ENCODE peak calls at places on chromosomes 16 and 17, in five cellular contexts. U, S, E, M and V are unnamed samples.

GRCh38 chr17:17354560-17355357 is 51.6 kb downstream of the NT5M start:
- DNase-seq in U (peak), E (peak), M (peak), S (peak), V (peak)

GRCh38 chr17:57530026-57530425 is 215.1 kb downstream of the CCDC182 start:
- DNase-seq in E (no peak), U (no peak), S (no peak), M (no peak), V (no peak)

GRCh38 chr16:2879854-2880508 is 3.0 kb upstream of the FLYWCH2 start:
- DNase-seq in U (no peak), E (no peak), M (no peak), S (no peak), V (no peak)

GRCh38 chr16:20901441-20902112 is 1.0 kb downstream of the LYRM1 start:
- DNase-seq in U (no peak), S (peak), M (peak), E (no peak), V (no peak)

GRCh38 chr16:86319871-86320270 is 190.5 kb upstream of the FOXF1 start:
- DNase-seq in U (no peak), M (no peak), S (no peak), E (no peak), V (no peak)

GRCh38 chr16:22348296-22348695 is 26.1 kb downstream of the CDR2 start:
- DNase-seq in E (no peak), M (no peak), S (no peak), U (no peak), V (no peak)

GRCh38 chr16:48619547-48619946 is 9.6 kb upstream of the N4BP1 start:
- DNase-seq in E (no peak), S (no peak), U (no peak), M (no peak), V (no peak)

GRCh38 chr16:48904333-48904732 is 294.4 kb upstream of the N4BP1 start:
- DNase-seq in S (no peak), M (no peak), U (no peak), E (no peak), V (no peak)

GRCh38 chr17:69761767-69762321 is 313.2 kb upstream of the KCNJ16 start:
- DNase-seq in M (no peak), U (no peak), E (peak), S (peak), V (peak)

GRCh38 chr16:81864646-81865382 is 85.7 kb downstream of the PLCG2 start:
- DNase-seq in U (no peak), M (no peak), E (no peak), S (no peak), V (no peak)

GRCh38 chr17:3049705-3050295 is 13.6 kb downstream of the OR1D5 start:
- DNase-seq in M (no peak), S (no peak), E (no peak), U (no peak), V (no peak)

GRCh38 chr17:66941773-66942452 is 22.6 kb upstream of the CACNG4 start:
- DNase-seq in S (no peak), M (no peak), E (no peak), U (no peak), V (no peak)

GRCh38 chr17:34716291-34716690 is 136.9 kb downstream of the TMEM132E start:
- DNase-seq in M (no peak), U (no peak), S (no peak), E (no peak), V (no peak)

GRCh38 chr16:77213542-77214108 is 14.4 kb downstream of the SYCE1L start:
- DNase-seq in M (no peak), U (no peak), E (peak), S (peak), V (peak)

GRCh38 chr16:8958344-8958808 is 5.3 kb downstream of the USP7 start:
- DNase-seq in M (no peak), E (no peak), U (no peak), S (peak), V (no peak)

GRCh38 chr16:15973460-15973859 is 24.0 kb downstream of the ABCC1 start:
- DNase-seq in E (no peak), U (no peak), S (no peak), M (no peak), V (no peak)

GRCh38 chr16:73062640-73063283 is 14.8 kb upstream of the ZFHX3 start:
- DNase-seq in U (no peak), E (no peak), S (peak), M (no peak), V (no peak)

GRCh38 chr16:86509759-86510464 is 415 bp upstream of the FOXF1 start:
- DNase-seq in M (no peak), U (no peak), S (peak), E (peak), V (peak)

GRCh38 chr16:12027091-12027490 is 50.6 kb downstream of the SNX29 start:
- DNase-seq in S (no peak), M (no peak), E (no peak), U (no peak), V (no peak)

GRCh38 chr17:74677558-74678466 is 34.9 kb downstream of the CD300LF start:
- DNase-seq in E (no peak), S (no peak), M (no peak), U (no peak), V (no peak)

GRCh38 chr16:30778549-30779244 is 8.3 kb downstream of the ZNF629 start:
- DNase-seq in E (peak), M (no peak), U (no peak), S (no peak), V (no peak)

GRCh38 chr16:56985288-56985961 is 3.9 kb upstream of the NLRC5 start:
- DNase-seq in U (no peak), S (peak), E (peak), M (no peak), V (peak)

GRCh38 chr17:40315678-40316570 is 6.9 kb downstream of the RARA start:
- DNase-seq in M (no peak), U (no peak), S (no peak), E (no peak), V (no peak)

GRCh38 chr17:42519546-42520444 is 16.2 kb upstream of the NAGLU start:
- DNase-seq in S (peak), M (no peak), U (no peak), E (peak), V (peak)

GRCh38 chr17:4944163-4944553 is 4.1 kb downstream of the RNF167 start:
- DNase-seq in S (no peak), U (peak), E (no peak), M (no peak), V (no peak)

GRCh38 chr16:58402796-58403195 is 10.5 kb downstream of the GINS3 start:
- DNase-seq in M (no peak), S (no peak), E (no peak), U (no peak), V (no peak)

GRCh38 chr17:63240106-63240505 is 206.0 kb downstream of the CYB561 start:
- DNase-seq in U (no peak), S (no peak), M (no peak), E (no peak), V (no peak)

GRCh38 chr16:11078812-11079459 is 134.6 kb downstream of the CLEC16A start:
- DNase-seq in S (peak), M (no peak), U (no peak), E (no peak), V (no peak)

GRCh38 chr16:48583075-48584065 is 26.6 kb downstream of the N4BP1 start:
- DNase-seq in M (no peak), E (no peak), U (no peak), S (peak), V (no peak)

GRCh38 chr17:28524476-28525415 is 18.6 kb downstream of the FOXN1 start:
- DNase-seq in U (no peak), S (peak), E (no peak), M (no peak), V (no peak)